ENCODE peak calls at places on chromosomes 3 and 15, in ten cellular contexts. W is H1, V is Panc1, P is uterus, H is small intestine, J is right lobe of liver, T is mammary epithelial cell, U is astrocyte, O is cardiac muscle cell, K is heart right ventricle. L is an unnamed sample. For H3K9me3, the result is how much of the 10 kb centered on the place peaks cover.

GRCh38 chr3:187665010-187665409 is 5.2 kb downstream of the SST start:
- DNase-seq in T (no peak), V (no peak), J (no peak), W (no peak), H (no peak), O (no peak), P (no peak), U (no peak), K (no peak), L (no peak)

GRCh38 chr3:78494831-78495230 is 1273.0 kb downstream of the ROBO1 start:
- DNase-seq in H (no peak), W (no peak), O (no peak), P (no peak), V (no peak), U (no peak), T (no peak), J (no peak), K (no peak), L (no peak)

GRCh38 chr15:47788685-47789084 is 71.4 kb downstream of the SEMA6D start:
- DNase-seq in W (no peak), O (no peak), V (no peak), P (no peak), U (no peak), H (no peak), K (no peak), J (no peak), T (no peak), L (no peak)

GRCh38 chr3:156218353-156218744 is 98.0 kb downstream of the KCNAB1 start:
- DNase-seq in U (peak), T (peak), J (no peak), W (no peak), P (no peak), K (no peak), V (no peak), O (no peak), H (no peak), L (no peak)

GRCh38 chr3:27165348-27165747 is 203.8 kb downstream of the NEK10 start:
- DNase-seq in W (no peak), P (no peak), V (no peak), H (no peak), J (no peak), U (peak), O (no peak), K (no peak), T (peak), L (no peak)

GRCh38 chr3:150090877-150091276 is 120.2 kb upstream of the PFN2 start:
- DNase-seq in H (no peak), P (no peak), O (no peak), W (no peak), J (no peak), T (no peak), U (no peak), V (no peak), K (no peak), L (no peak)

GRCh38 chr3:144015133-144015532 is 43.5 kb downstream of the DIPK2A start:
- DNase-seq in H (no peak), O (no peak), T (no peak), W (no peak), K (no peak), V (no peak), J (no peak), P (no peak), U (no peak), L (no peak)

GRCh38 chr15:78540955-78541743 is 905 bp downstream of the PSMA4 start:
- DNase-seq in K (no peak), T (peak), P (no peak), O (no peak), H (peak), W (no peak), J (no peak), U (no peak), V (no peak), L (no peak)

GRCh38 chr3:108088697-108089096 is 2.1 kb downstream of the CD47 start:
- DNase-seq in P (no peak), H (peak), W (no peak), J (no peak), O (no peak), U (peak), T (peak), K (no peak), V (no peak), L (no peak)

GRCh38 chr3:156148946-156149348 is 28.6 kb downstream of the KCNAB1 start:
- DNase-seq in H (no peak), O (no peak), T (no peak), K (no peak), V (no peak), U (peak), J (no peak), W (no peak), P (no peak), L (no peak)

GRCh38 chr3:13822042-13822441 is 57.8 kb downstream of the WNT7A start:
- DNase-seq in P (no peak), V (no peak), J (no peak), K (no peak), T (peak), H (no peak), O (no peak), W (no peak), U (no peak), L (no peak)

GRCh38 chr3:135017494-135017893 is 222.4 kb downstream of the EPHB1 start:
- DNase-seq in U (no peak), J (no peak), O (no peak), P (no peak), H (no peak), T (no peak), K (no peak), V (no peak), W (no peak), L (no peak)

GRCh38 chr3:195066441-195066841 is 204.5 kb downstream of the XXYLT1 start:
- DNase-seq in P (no peak), J (peak), O (no peak), U (no peak), V (no peak), W (no peak), H (no peak), K (no peak), T (no peak), L (peak)

GRCh38 chr15:58463815-58464697 is 32.3 kb downstream of the LIPC start:
- DNase-seq in U (peak), T (no peak), K (no peak), J (no peak), H (no peak), V (no peak), P (no peak), O (no peak), W (no peak), L (no peak)

GRCh38 chr3:177574232-177574856 is 377.1 kb upstream of the TBL1XR1 start:
- DNase-seq in W (no peak), V (no peak), O (peak), K (no peak), U (peak), H (peak), T (peak), P (no peak), J (peak), L (no peak)

GRCh38 chr15:67701669-67702068 is 123.6 kb upstream of the SKOR1 start:
- DNase-seq in J (no peak), H (no peak), P (no peak), W (no peak), V (no peak), O (no peak), K (no peak), U (peak), T (no peak), L (no peak)

GRCh38 chr3:44125882-44126281 is 115.8 kb upstream of the TOPAZ1 start:
- DNase-seq in J (no peak), T (no peak), W (no peak), U (peak), H (no peak), V (no peak), K (no peak), O (peak), P (no peak), L (no peak)

GRCh38 chr15:40337597-40337996 is 3.1 kb downstream of the CCDC9B start:
- DNase-seq in V (no peak), W (no peak), U (no peak), P (peak), O (no peak), T (no peak), J (no peak), K (no peak), H (no peak), L (no peak)

GRCh38 chr3:141804778-141805639 is 41.8 kb downstream of the GRK7 start:
- DNase-seq in H (no peak), O (no peak), P (no peak), V (no peak), U (no peak), K (no peak), W (no peak), T (no peak), J (no peak), L (no peak)

GRCh38 chr15:92832992-92833438 is 67.1 kb upstream of the CHD2 start:
- DNase-seq in O (no peak), P (no peak), J (no peak), V (no peak), U (peak), W (no peak), T (no peak), K (no peak), H (no peak), L (no peak)

GRCh38 chr3:14267976-14268375 is 89.4 kb downstream of the LSM3 start:
- DNase-seq in P (no peak), H (no peak), W (no peak), T (peak), V (no peak), K (no peak), J (no peak), U (no peak), O (no peak), L (no peak)

GRCh38 chr3:107662109-107662477 is 139.3 kb downstream of the BBX start:
- DNase-seq in J (no peak), W (no peak), K (no peak), H (no peak), T (peak), P (peak), U (peak), V (no peak), O (no peak), L (peak)

GRCh38 chr3:114192141-114192540 is 13.3 kb upstream of the DRD3 start:
- DNase-seq in H (no peak), J (no peak), T (no peak), W (no peak), P (no peak), V (no peak), U (peak), O (no peak), K (no peak), L (no peak)

GRCh38 chr15:62464705-62465104 is 299.6 kb upstream of the C2CD4B start:
- DNase-seq in J (no peak), K (no peak), P (no peak), V (no peak), O (no peak), U (peak), T (peak), H (no peak), W (no peak), L (no peak)

GRCh38 chr3:191915717-191916116 is 454.8 kb downstream of the PYDC2 start:
- DNase-seq in P (no peak), O (no peak), U (no peak), T (no peak), W (no peak), H (no peak), K (no peak), V (no peak), J (no peak), L (no peak)

GRCh38 chr15:24976932-24977331 is 22.1 kb downstream of the SNRPN start:
- DNase-seq in W (no peak), J (no peak), H (no peak), P (no peak), V (no peak), U (no peak), T (no peak), O (no peak), K (no peak), L (no peak)

GRCh38 chr15:24971772-24972171 is 17.0 kb downstream of the SNRPN start:
- DNase-seq in W (no peak), K (no peak), O (no peak), V (no peak), H (no peak), T (no peak), U (no peak), J (no peak), P (no peak), L (no peak)

GRCh38 chr15:24977686-24978085 is 22.9 kb downstream of the SNRPN start:
- DNase-seq in J (no peak), O (no peak), H (no peak), V (no peak), U (no peak), P (no peak), W (no peak), K (no peak), T (no peak), L (no peak)
- H3K9me3 ChIP-seq in J (under half), O (under half), H (under half), V (under half), U (under half), P (under half), W (under half), K (under half), T (under half), L (under half)

DNA sequence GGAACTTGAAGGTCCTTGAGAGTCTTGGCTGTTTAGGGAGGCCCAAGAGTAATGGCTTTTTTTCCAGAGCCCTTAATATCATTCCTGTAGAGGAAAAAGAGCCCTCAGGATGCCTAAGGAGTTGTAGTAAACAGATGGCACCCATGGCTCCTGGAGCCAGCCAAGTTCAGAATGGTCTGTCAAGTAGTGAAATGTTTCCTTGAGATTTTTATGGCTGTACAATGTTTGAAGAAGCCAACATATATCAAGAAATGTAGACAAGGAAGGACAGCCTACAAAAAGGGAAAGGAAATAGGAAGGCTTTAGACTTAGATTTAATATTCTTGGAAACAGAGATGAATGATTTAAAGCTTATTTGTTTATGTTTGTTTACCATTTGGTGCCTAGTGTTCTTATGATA is 334.8 kb downstream of the SATB1 start:
- DNase-seq in H (no peak), V (no peak), T (no peak), O (no peak), K (no peak), P (no peak), W (no peak), J (no peak), U (no peak), L (no peak)
- H3K9me3 ChIP-seq in H (under half), V (under half), T (under half), O (under half), K (under half), P (under half), W (under half), J (under half), U (under half), L (under half)

GRCh38 chr15:25175789-25176615 is 221.2 kb downstream of the SNRPN start:
- DNase-seq in T (no peak), K (no peak), W (no peak), J (peak), O (no peak), H (no peak), P (peak), U (no peak), V (no peak), L (no peak)

GRCh38 chr15:25177955-25178801 is 223.4 kb downstream of the SNRPN start:
- DNase-seq in O (no peak), H (no peak), J (peak), P (peak), V (no peak), U (no peak), T (no peak), W (peak), K (peak), L (peak)

GRCh38 chr15:25178835-25179672 is 224.3 kb downstream of the SNRPN start:
- DNase-seq in K (peak), W (peak), T (no peak), J (peak), V (no peak), P (peak), U (no peak), O (no peak), H (no peak), L (no peak)

GRCh38 chr15:25176616-25176923 is 221.8 kb downstream of the SNRPN start:
- DNase-seq in P (peak), J (peak), T (no peak), O (no peak), U (no peak), H (no peak), W (no peak), K (peak), V (no peak), L (no peak)

DNA sequence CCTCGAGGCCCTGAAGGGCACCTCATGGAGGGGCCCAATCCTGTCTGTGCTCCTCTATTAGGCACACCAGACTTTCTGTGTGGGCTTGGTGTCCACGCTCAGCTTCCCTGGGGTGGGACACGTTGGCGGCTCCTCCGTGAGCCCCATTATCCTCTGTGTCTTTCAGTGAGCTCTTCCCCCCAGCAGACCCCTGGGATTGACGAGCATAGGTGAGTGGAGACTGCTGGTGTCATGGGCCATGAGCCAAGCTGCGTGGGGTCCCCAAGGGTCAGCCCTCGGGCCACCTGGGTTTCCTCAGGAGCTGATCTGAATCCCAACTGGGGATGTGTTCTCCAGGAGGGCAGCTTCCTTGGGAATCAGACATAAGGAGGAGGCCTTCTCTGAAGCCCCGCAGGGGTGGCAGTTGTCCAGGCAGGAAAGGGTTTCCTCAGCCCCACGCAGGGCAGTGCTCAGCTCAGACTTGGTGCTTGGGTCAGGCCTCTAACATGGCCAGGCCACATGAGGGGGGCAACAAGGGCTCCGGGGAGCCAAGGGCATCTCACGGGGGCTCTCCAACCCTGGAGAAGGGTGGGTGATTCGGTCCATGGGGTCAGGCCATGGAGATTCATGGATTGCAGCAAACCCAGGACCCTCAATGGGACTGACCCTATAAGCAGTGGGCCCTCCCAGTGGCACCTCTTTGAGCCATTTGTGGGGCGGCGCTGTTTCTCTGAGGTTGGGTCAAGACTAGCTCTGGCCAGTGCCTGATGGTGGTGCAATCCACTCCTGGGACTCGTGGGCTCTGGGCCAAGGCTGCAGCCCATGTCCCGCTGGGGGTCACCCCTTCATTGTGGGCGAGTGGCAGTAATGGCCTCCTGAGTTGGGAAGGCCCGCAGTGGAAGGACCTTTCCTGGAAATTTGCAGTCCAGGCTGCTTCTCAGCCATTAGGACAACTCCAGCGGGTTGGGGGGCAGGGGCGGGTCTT is 222.5 kb downstream of the SNRPN start:
- DNase-seq in U (no peak), K (peak), V (no peak), O (no peak), H (no peak), J (peak), W (peak), T (no peak), P (peak), L (peak)
- H3K9me3 ChIP-seq in U (under half), K (under half), V (under half), O (under half), H (under half), J (under half), W (half or more), T (under half), P (under half), L (under half)

GRCh38 chr3:128411574-128412064 is 55.1 kb downstream of the DNAJB8 start:
- DNase-seq in J (no peak), W (no peak), P (no peak), O (no peak), V (no peak), T (no peak), H (no peak), U (no peak), K (no peak), L (peak)

GRCh38 chr3:128413003-128413370 is 53.7 kb downstream of the DNAJB8 start:
- DNase-seq in P (no peak), T (no peak), J (no peak), K (no peak), V (no peak), H (no peak), W (no peak), O (no peak), U (no peak), L (no peak)

GRCh38 chr3:128412180-128413002 is 54.3 kb downstream of the DNAJB8 start:
- DNase-seq in W (no peak), H (no peak), P (no peak), K (no peak), V (no peak), U (no peak), J (no peak), T (no peak), O (no peak), L (peak)

GRCh38 chr3:128415110-128415772 is 51.4 kb downstream of the DNAJB8 start:
- DNase-seq in P (no peak), O (no peak), K (no peak), W (no peak), T (no peak), J (no peak), V (no peak), H (no peak), U (no peak), L (peak)

GRCh38 chr3:128413413-128414205 is 53.1 kb downstream of the DNAJB8 start:
- DNase-seq in J (no peak), T (no peak), K (no peak), P (no peak), W (no peak), H (no peak), U (no peak), V (no peak), O (no peak), L (no peak)
- H3K9me3 ChIP-seq in J (under half), T (under half), K (under half), P (under half), W (under half), H (under half), U (under half), V (under half), O (under half), L (under half)

GRCh38 chr15:45242289-45242688 is 9.7 kb upstream of the SLC28A2 start:
- DNase-seq in T (peak), P (no peak), V (no peak), U (peak), O (no peak), J (no peak), W (no peak), H (no peak), K (no peak), L (no peak)
- H3K9me3 ChIP-seq in T (under half), P (under half), V (under half), U (under half), O (under half), J (under half), W (under half), H (under half), K (under half), L (under half)

DNA sequence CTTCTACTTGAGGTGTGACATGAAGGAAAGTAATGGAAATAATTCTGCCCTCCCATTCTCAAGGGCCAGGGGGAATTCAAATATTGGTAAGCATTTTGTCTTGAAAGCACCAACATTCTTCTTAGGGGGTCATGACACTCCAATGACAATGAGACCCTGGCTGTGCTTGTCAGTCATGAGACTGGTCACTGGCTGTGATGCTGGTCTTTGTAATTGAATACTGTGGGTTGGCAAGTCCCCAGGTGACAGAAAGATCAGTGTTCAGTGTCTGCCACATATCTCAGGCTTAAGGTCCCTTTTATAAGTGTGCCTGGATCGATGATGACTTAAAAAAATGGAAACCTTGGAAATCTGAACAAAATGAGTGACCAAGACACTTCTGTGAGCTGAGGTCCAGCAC is 151.4 kb downstream of the SNRPN start:
- DNase-seq in V (no peak), H (no peak), W (no peak), K (no peak), U (no peak), P (no peak), O (no peak), J (no peak), T (no peak), L (no peak)
- H3K9me3 ChIP-seq in V (under half), H (under half), W (under half), K (under half), U (under half), P (under half), O (under half), J (under half), T (under half), L (under half)

GRCh38 chr15:25616471-25616870 is 177.6 kb upstream of the UBE3A start:
- DNase-seq in W (no peak), T (no peak), H (no peak), J (no peak), O (no peak), K (no peak), P (no peak), V (no peak), U (no peak), L (no peak)
- H3K9me3 ChIP-seq in W (under half), T (half or more), H (under half), J (under half), O (under half), K (under half), P (under half), V (under half), U (under half), L (under half)